ENCODE peak calls at places on chromosomes 13 and 19, in six cellular contexts. N is mucosa of descending colon, R is lower lobe of right lung, X is ovary, A is nephron progenitor cell, K is psoas muscle. P is an unnamed sample.

GRCh38 chr19:49356382-49356781 is 5.8 kb downstream of the TEAD2 start:
- DNase-seq in N (no peak), R (no peak), X (no peak), A (no peak), K (no peak), P (no peak)

GRCh38 chr19:55526216-55527196 is 10.4 kb downstream of the SBK2 start:
- DNase-seq in N (peak), R (peak), X (no peak), A (peak), K (peak), P (no peak)

GRCh38 chr19:38741670-38742069 is 2.6 kb downstream of the CAPN12 start:
- DNase-seq in N (no peak), R (peak), X (no peak), A (no peak), K (no peak), P (no peak)

GRCh38 chr13:67064920-67065319 is 165.2 kb downstream of the PCDH9 start:
- DNase-seq in N (no peak), R (no peak), X (no peak), A (no peak), K (no peak), P (no peak)

GRCh38 chr19:8393871-8394250 is 3.7 kb downstream of the RAB11B start:
- DNase-seq in N (no peak), R (no peak), X (no peak), A (no peak), K (peak), P (no peak)

GRCh38 chr19:2080336-2080988 is 15.7 kb downstream of the MOB3A start:
- DNase-seq in N (no peak), R (no peak), X (no peak), A (no peak), K (no peak), P (no peak)

GRCh38 chr13:106384516-106384915 is 150.9 kb downstream of the EFNB2 start:
- DNase-seq in N (no peak), R (no peak), X (no peak), A (no peak), K (no peak), P (no peak)

GRCh38 chr19:14434543-14435319 is 1.6 kb downstream of the PKN1 start:
- DNase-seq in N (peak), R (peak), X (no peak), A (peak), K (peak), P (no peak)

GRCh38 chr13:74062933-74063332 is 71.3 kb downstream of the KLF12 start:
- DNase-seq in N (peak), R (no peak), X (peak), A (no peak), K (peak), P (no peak)

GRCh38 chr19:14408641-14409120 is 10.5 kb downstream of the DDX39A start:
- DNase-seq in N (no peak), R (no peak), X (no peak), A (no peak), K (no peak), P (no peak)

GRCh38 chr19:7729211-7729610 is 2.7 kb downstream of the CLEC4G start:
- DNase-seq in N (no peak), R (no peak), X (no peak), A (no peak), K (no peak), P (no peak)

GRCh38 chr19:55657004-55657747 is 2.3 kb downstream of the U2AF2 start:
- DNase-seq in N (no peak), R (no peak), X (peak), A (no peak), K (no peak), P (peak)

GRCh38 chr19:35755550-35756371 is 1.1 kb downstream of the HSPB6 start:
- DNase-seq in N (peak), R (no peak), X (peak), A (peak), K (peak), P (peak)

GRCh38 chr19:8986296-8986695 is 23.9 kb downstream of the MUC16 start:
- DNase-seq in N (no peak), R (no peak), X (no peak), A (no peak), K (no peak), P (no peak)

GRCh38 chr13:27510082-27510481 is 59.7 kb upstream of the MTIF3 start:
- DNase-seq in N (no peak), R (no peak), X (no peak), A (no peak), K (no peak), P (no peak)

GRCh38 chr19:47389150-47389556 is 30.2 kb downstream of the MEIS3 start:
- DNase-seq in N (no peak), R (peak), X (no peak), A (no peak), K (no peak), P (no peak)

GRCh38 chr13:76331948-76332712 is 554.1 kb downstream of the KCTD12 start:
- DNase-seq in N (no peak), R (no peak), X (no peak), A (no peak), K (no peak), P (no peak)

GRCh38 chr19:51029718-51030117 is 3.3 kb upstream of the KLK11 start:
- DNase-seq in N (no peak), R (no peak), X (no peak), A (no peak), K (no peak), P (no peak)

GRCh38 chr13:19836472-19836871 is 27.0 kb downstream of the ZMYM5 start:
- DNase-seq in N (no peak), R (no peak), X (no peak), A (no peak), K (no peak), P (no peak)

GRCh38 chr13:109974354-109974753 is 188.0 kb upstream of the IRS2 start:
- DNase-seq in N (no peak), R (no peak), X (no peak), A (no peak), K (no peak), P (no peak)

GRCh38 chr19:18589380-18590272 is 1.0 kb downstream of the REX1BD start:
- DNase-seq in N (peak), R (peak), X (peak), A (peak), K (peak), P (peak)

GRCh38 chr13:36818483-36819063 is 449 bp upstream of the RFXAP start:
- DNase-seq in N (no peak), R (no peak), X (no peak), A (no peak), K (no peak), P (no peak)

GRCh38 chr13:100275746-100276145 is 186.9 kb downstream of the PCCA start:
- DNase-seq in N (no peak), R (no peak), X (no peak), A (no peak), K (no peak), P (no peak)

GRCh38 chr19:35479278-35479677 is 11.0 kb downstream of the KRTDAP start:
- DNase-seq in N (no peak), R (no peak), X (no peak), A (no peak), K (no peak), P (no peak)

GRCh38 chr19:2333027-2333806 is 4.7 kb downstream of the SPPL2B start:
- DNase-seq in N (peak), R (no peak), X (peak), A (no peak), K (peak), P (no peak)

GRCh38 chr13:99162962-99163361 is 37.7 kb upstream of the UBAC2 start:
- DNase-seq in N (no peak), R (no peak), X (no peak), A (no peak), K (no peak), P (no peak)

GRCh38 chr13:99161512-99161911 is 39.1 kb upstream of the UBAC2 start:
- DNase-seq in N (no peak), R (no peak), X (no peak), A (no peak), K (no peak), P (no peak)

GRCh38 chr13:99162543-99162942 is 38.1 kb upstream of the UBAC2 start:
- DNase-seq in N (no peak), R (no peak), X (no peak), A (peak), K (no peak), P (no peak)

GRCh38 chr13:99165753-99166587 is 34.7 kb upstream of the UBAC2 start:
- DNase-seq in N (no peak), R (no peak), X (no peak), A (no peak), K (no peak), P (no peak)

DNA sequence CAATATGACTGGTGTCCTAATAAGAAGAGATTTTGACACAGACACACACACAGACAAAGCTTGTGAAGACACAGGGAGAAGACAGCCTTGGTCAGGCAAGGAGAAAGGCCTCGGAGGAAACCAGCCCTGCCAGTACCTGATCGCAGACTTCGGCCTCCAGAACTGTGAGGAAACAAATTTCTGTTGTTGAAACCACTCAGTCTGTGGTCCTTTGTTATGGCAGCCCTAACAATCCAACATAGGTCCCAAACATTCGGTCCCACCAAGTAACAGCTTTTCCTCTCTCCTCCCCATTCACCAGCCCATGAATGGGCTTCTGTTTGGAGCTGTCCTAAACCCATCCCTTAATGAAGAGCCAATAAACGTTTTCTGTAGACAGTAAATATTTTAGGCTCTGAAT is 36.4 kb upstream of the UBAC2 start:
- DNase-seq in N (no peak), R (no peak), X (no peak), A (no peak), K (no peak), P (no peak)
- TF ChIP-seq CTCF in N (no peak), R (no peak), X (no peak), A (no peak), K (no peak), P (no peak)

DNA sequence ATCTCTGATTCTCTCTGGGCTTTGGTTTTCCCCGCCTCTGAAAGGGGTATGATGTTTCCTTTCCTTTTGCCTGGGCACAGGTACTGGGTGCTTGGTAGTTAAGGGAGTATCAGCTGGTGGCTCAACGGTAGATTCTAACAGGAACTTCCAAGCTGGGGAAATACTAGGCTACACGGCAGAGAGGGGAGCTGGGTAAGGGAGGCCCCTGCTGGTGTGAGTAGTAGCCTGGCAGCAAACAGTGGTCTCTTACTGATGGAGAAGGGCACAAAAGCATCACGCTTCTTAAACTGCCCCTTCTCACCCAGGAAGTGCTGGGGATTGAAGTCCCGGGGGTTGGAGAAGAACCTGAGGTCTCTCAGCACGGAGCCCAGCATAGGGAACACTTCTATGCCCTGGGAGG is 26.9 kb upstream of the CYP2A7 start:
- DNase-seq in N (peak), R (no peak), X (peak), A (no peak), K (no peak), P (no peak)
- TF ChIP-seq CTCF in N (no peak), R (no peak), X (no peak), A (no peak), K (peak), P (no peak)

GRCh38 chr19:17235618-17236413 is 9.8 kb downstream of the OCEL1 start:
- DNase-seq in N (peak), R (peak), X (peak), A (peak), K (peak), P (no peak)
- TF ChIP-seq CTCF in N (peak), R (peak), X (no peak), A (no peak), K (peak), P (peak)

GRCh38 chr19:862529-863304 is 3.3 kb downstream of the CFD start:
- DNase-seq in N (peak), R (peak), X (peak), A (peak), K (peak), P (no peak)

GRCh38 chr19:863305-863620 is 3.8 kb downstream of the CFD start:
- DNase-seq in N (no peak), R (no peak), X (no peak), A (no peak), K (no peak), P (no peak)

GRCh38 chr19:860481-861098 is 1.1 kb downstream of the CFD start:
- DNase-seq in N (peak), R (peak), X (no peak), A (peak), K (peak), P (no peak)

GRCh38 chr19:861099-861755 is 1.8 kb downstream of the CFD start:
- DNase-seq in N (no peak), R (no peak), X (no peak), A (no peak), K (peak), P (no peak)

GRCh38 chr19:861756-862528 is 2.5 kb downstream of the CFD start:
- DNase-seq in N (peak), R (peak), X (peak), A (peak), K (peak), P (peak)
- TF ChIP-seq CTCF in N (no peak), R (no peak), X (no peak), A (no peak), K (no peak), P (peak)

DNA sequence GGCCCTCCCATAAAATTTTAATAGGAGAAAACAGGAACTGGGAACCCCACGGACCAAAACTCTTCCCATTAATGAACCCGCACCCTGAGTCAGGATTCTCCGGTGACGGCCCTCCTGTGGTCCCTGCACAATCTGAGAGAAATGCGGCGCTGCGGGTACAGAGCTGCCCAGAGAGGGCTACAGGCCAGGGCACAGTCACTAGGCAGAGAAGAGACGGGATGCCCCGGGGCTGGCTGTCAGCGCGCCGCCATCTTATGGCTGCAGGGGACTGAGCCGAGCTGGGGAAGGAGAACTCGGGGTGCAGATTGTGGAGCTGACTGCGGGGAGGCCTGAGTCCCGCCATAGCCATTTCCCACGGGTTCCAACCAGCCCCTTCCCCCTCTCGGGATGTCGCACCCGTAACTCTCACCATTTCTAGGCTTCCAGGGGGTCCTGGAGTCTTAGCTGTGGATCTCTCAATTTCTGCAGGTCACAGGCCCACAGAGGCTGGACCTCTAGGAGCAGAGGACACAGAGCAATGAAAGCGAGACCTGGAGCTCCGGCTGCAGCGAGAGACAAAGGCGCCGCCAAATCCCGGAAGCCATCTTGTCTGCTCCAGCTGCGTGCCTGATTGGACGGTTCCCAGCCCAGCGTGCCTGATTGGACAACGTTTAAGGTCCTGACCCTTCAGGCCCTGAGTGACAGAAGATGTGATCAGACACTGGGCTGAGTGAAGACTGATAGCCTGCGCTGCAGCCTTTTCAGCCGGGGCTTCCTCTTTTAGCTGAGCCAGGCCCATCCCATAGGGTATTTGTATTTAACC is at the start of gene ZNF675:
- DNase-seq in N (peak), R (peak), X (peak), A (peak), K (peak), P (peak)
- TF ChIP-seq CTCF in N (no peak), R (no peak), X (no peak), A (no peak), K (no peak), P (peak)

GRCh38 chr13:32538621-32539246 is at the start of gene N4BP2L2:
- DNase-seq in N (peak), R (peak), X (peak), A (peak), K (peak), P (peak)
- TF ChIP-seq CTCF in N (no peak), R (peak), X (peak), A (no peak), K (no peak), P (peak)

GRCh38 chr19:28727133-28727834 is 485.7 kb downstream of the UQCRFS1 start:
- DNase-seq in N (peak), R (no peak), X (no peak), A (no peak), K (no peak), P (no peak)
- TF ChIP-seq CTCF in N (no peak), R (peak), X (no peak), A (no peak), K (no peak), P (peak)

GRCh38 chr13:114043421-114044053 is 69.7 kb upstream of the C13orf46 start:
- DNase-seq in N (peak), R (peak), X (no peak), A (no peak), K (peak), P (no peak)
- TF ChIP-seq CTCF in N (no peak), R (no peak), X (no peak), A (no peak), K (peak), P (no peak)

DNA sequence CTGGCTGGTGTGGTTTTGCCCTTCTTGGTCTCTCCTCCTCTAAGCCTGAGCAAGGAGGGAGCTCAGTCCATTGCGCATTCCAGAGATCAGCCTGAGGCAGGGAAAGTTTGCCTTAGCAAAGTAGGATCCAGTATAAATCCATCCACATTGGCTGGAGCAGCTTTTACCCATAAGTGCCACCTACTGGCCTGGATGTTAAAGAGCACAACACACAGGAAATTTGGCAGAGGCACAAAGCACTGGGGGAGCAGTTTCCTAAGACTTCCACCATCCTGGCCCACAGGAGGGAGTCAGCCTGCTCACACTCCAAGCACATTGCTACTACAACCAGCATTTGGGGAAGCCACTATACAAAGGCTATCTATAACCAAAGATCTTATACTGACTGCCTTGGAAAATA is 1124.2 kb downstream of the SLITRK1 start:
- DNase-seq in N (no peak), R (no peak), X (no peak), A (no peak), K (no peak), P (no peak)
- TF ChIP-seq CTCF in N (no peak), R (no peak), X (no peak), A (peak), K (no peak), P (peak)